ENCODE peak calls at places on chromosomes 3 and 15, in four cellular contexts. One of them, this sample, is unnamed.

GRCh38 chr3:196969001-196969659 is 497 bp upstream of the PIGZ start:
- DNase-seq in HL-60: peak
- DNase-seq in GM12878: no peak
- DNase-seq in K562: peak
- DNase-seq in this sample: peak

GRCh38 chr15:78930577-78931388 is 14.1 kb downstream of the CTSH start:
- DNase-seq in HL-60: no peak
- DNase-seq in K562: no peak
- DNase-seq in GM12878: no peak
- DNase-seq in this sample: no peak

GRCh38 chr15:43749690-43750345 is 3.6 kb downstream of the PDIA3 start:
- DNase-seq in K562: no peak
- DNase-seq in HL-60: no peak
- DNase-seq in GM12878: peak
- DNase-seq in this sample: no peak

GRCh38 chr3:42070089-42070885 is 20.9 kb upstream of the TRAK1 start:
- DNase-seq in K562: no peak
- DNase-seq in HL-60: no peak
- DNase-seq in GM12878: no peak
- DNase-seq in this sample: no peak

GRCh38 chr15:63930034-63930433 is 96.3 kb upstream of the HERC1 start:
- DNase-seq in GM12878: no peak
- DNase-seq in HL-60: no peak
- DNase-seq in K562: no peak
- DNase-seq in this sample: no peak

GRCh38 chr3:50321844-50322385 is 630 bp downstream of the HYAL2 start:
- DNase-seq in GM12878: no peak
- DNase-seq in K562: no peak
- DNase-seq in HL-60: peak
- DNase-seq in this sample: no peak

GRCh38 chr3:86814918-86815655 is 175.9 kb downstream of the VGLL3 start:
- DNase-seq in K562: no peak
- DNase-seq in GM12878: no peak
- DNase-seq in HL-60: no peak
- DNase-seq in this sample: no peak

GRCh38 chr3:124566701-124567100 is 163.6 kb upstream of the UMPS start:
- DNase-seq in GM12878: no peak
- DNase-seq in K562: no peak
- DNase-seq in HL-60: no peak
- DNase-seq in this sample: no peak

GRCh38 chr15:61892140-61892539 is 168.1 kb downstream of the VPS13C start:
- DNase-seq in K562: no peak
- DNase-seq in HL-60: no peak
- DNase-seq in GM12878: no peak
- DNase-seq in this sample: no peak

GRCh38 chr15:63672369-63672768 is 75.2 kb downstream of the FBXL22 start:
- DNase-seq in GM12878: no peak
- DNase-seq in HL-60: no peak
- DNase-seq in K562: no peak
- DNase-seq in this sample: no peak

GRCh38 chr3:13480340-13481318 is 523 bp downstream of the HDAC11 start:
- DNase-seq in K562: no peak
- DNase-seq in GM12878: no peak
- DNase-seq in HL-60: no peak
- DNase-seq in this sample: no peak

GRCh38 chr3:30553641-30554316 is 52.6 kb upstream of the TGFBR2 start:
- DNase-seq in K562: no peak
- DNase-seq in HL-60: no peak
- DNase-seq in GM12878: no peak
- DNase-seq in this sample: no peak

GRCh38 chr15:101092186-101092866 is 159.5 kb downstream of the CHSY1 start:
- DNase-seq in GM12878: no peak
- DNase-seq in K562: no peak
- DNase-seq in HL-60: no peak
- DNase-seq in this sample: no peak

GRCh38 chr3:186526256-186526606 is 17.9 kb downstream of the CRYGS start:
- DNase-seq in K562: no peak
- DNase-seq in HL-60: no peak
- DNase-seq in GM12878: no peak
- DNase-seq in this sample: no peak

GRCh38 chr3:15206662-15207576 is 873 bp downstream of the CAPN7 start:
- DNase-seq in GM12878: no peak
- DNase-seq in HL-60: peak
- DNase-seq in K562: no peak
- DNase-seq in this sample: no peak

GRCh38 chr3:193563999-193564398 is 9.3 kb upstream of the ATP13A4 start:
- DNase-seq in GM12878: no peak
- DNase-seq in HL-60: no peak
- DNase-seq in K562: no peak
- DNase-seq in this sample: no peak

GRCh38 chr3:47245271-47245670 is 37.3 kb downstream of the KIF9 start:
- DNase-seq in GM12878: no peak
- DNase-seq in HL-60: no peak
- DNase-seq in K562: no peak
- DNase-seq in this sample: no peak

GRCh38 chr3:61637088-61638051 is 76.0 kb downstream of the PTPRG start:
- DNase-seq in HL-60: no peak
- DNase-seq in GM12878: peak
- DNase-seq in K562: no peak
- DNase-seq in this sample: peak

GRCh38 chr15:38069001-38069400 is 134.6 kb downstream of the TMCO5A start:
- DNase-seq in GM12878: peak
- DNase-seq in K562: no peak
- DNase-seq in HL-60: no peak
- DNase-seq in this sample: peak

GRCh38 chr3:127694467-127695215 is 21.9 kb downstream of the ABTB1 start:
- DNase-seq in GM12878: no peak
- DNase-seq in HL-60: no peak
- DNase-seq in K562: no peak
- DNase-seq in this sample: no peak

GRCh38 chr3:117557469-117557868 is 847.9 kb downstream of the TUSC7 start:
- DNase-seq in GM12878: no peak
- DNase-seq in HL-60: no peak
- DNase-seq in K562: no peak
- DNase-seq in this sample: no peak

GRCh38 chr15:23467110-23467600 is 20.1 kb upstream of the GOLGA6L2 start:
- DNase-seq in HL-60: no peak
- DNase-seq in GM12878: no peak
- DNase-seq in K562: peak
- DNase-seq in this sample: peak
- TF ChIP-seq SPI1 in HL-60: no peak
- TF ChIP-seq SPI1 in GM12878: no peak
- TF ChIP-seq SPI1 in K562: no peak
- TF ChIP-seq SPI1 in this sample: no peak

GRCh38 chr15:66505818-66506217 is 692 bp downstream of the ZWILCH start:
- DNase-seq in K562: no peak
- DNase-seq in GM12878: no peak
- DNase-seq in HL-60: no peak
- DNase-seq in this sample: no peak

GRCh38 chr15:66505430-66505811 is 295 bp downstream of the ZWILCH start:
- DNase-seq in K562: no peak
- DNase-seq in HL-60: no peak
- DNase-seq in GM12878: no peak
- DNase-seq in this sample: no peak

GRCh38 chr15:66502491-66502890 is 2.2 kb downstream of the RPL4 start:
- DNase-seq in K562: no peak
- DNase-seq in GM12878: no peak
- DNase-seq in HL-60: no peak
- DNase-seq in this sample: no peak

GRCh38 chr15:66504563-66505429 is at the start of the genes RPL4 and ZWILCH:
- DNase-seq in K562: peak
- DNase-seq in HL-60: peak
- DNase-seq in GM12878: peak
- DNase-seq in this sample: peak

DNA sequence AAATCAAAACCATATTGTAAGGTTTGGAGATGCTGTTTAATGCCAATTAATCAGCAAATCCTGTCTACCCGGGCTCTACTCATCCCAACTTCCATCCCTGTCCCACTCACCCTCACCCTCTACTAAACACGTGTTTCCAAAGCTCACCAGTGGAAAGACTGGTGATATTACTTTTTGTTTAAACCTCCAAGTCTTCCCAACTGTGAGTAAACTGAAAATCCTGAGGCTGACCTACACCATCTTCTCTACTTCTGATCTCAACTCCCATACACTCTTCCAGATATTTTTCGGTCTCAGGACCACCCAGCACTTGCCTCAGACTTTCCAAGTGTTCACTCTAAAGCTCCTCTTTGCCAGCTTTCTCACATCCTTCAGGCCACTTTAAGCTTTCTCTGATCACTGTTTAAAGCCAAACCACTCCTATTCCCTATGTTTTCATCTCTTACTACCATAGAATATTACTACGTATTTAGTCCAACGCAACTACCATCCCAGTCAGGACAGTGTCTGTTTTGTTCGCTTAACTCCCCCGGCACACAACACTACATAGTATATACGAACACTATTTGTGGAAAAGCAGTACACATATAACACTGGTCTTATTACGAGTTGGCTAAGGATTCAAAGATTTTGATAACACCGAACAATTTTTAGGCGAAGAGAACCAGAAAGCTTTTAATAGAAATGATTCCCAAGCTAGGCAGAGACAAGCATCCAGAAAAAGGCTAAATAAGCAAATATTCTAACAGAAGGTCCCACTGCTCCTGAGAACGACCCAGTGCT is 684 bp downstream of the RPL4 start:
- DNase-seq in K562: peak
- DNase-seq in GM12878: no peak
- DNase-seq in HL-60: no peak
- DNase-seq in this sample: no peak
- TF ChIP-seq POLR2AphosphoS5 in K562: no peak
- TF ChIP-seq POLR2AphosphoS5 in GM12878: no peak
- TF ChIP-seq POLR2AphosphoS5 in HL-60: no peak
- TF ChIP-seq POLR2AphosphoS5 in this sample: no peak

GRCh38 chr3:23263796-23264195 is 60.7 kb downstream of the UBE2E2 start:
- DNase-seq in HL-60: no peak
- DNase-seq in GM12878: no peak
- DNase-seq in K562: no peak
- DNase-seq in this sample: no peak
- TF ChIP-seq SPI1 in HL-60: no peak
- TF ChIP-seq SPI1 in GM12878: no peak
- TF ChIP-seq SPI1 in K562: no peak
- TF ChIP-seq SPI1 in this sample: no peak

GRCh38 chr3:48990636-48991421 is 788 bp downstream of the P4HTM start:
- DNase-seq in GM12878: no peak
- DNase-seq in HL-60: peak
- DNase-seq in K562: no peak
- DNase-seq in this sample: no peak
- TF ChIP-seq POLR2AphosphoS5 in GM12878: no peak
- TF ChIP-seq POLR2AphosphoS5 in HL-60: peak
- TF ChIP-seq POLR2AphosphoS5 in K562: no peak
- TF ChIP-seq POLR2AphosphoS5 in this sample: no peak

GRCh38 chr3:159941043-159941994 is 47.3 kb upstream of the IL12A start:
- DNase-seq in K562: no peak
- DNase-seq in HL-60: no peak
- DNase-seq in GM12878: no peak
- DNase-seq in this sample: no peak
- TF ChIP-seq SPI1 in K562: no peak
- TF ChIP-seq SPI1 in HL-60: peak
- TF ChIP-seq SPI1 in GM12878: peak
- TF ChIP-seq SPI1 in this sample: peak

GRCh38 chr3:71579301-71579933 is 4.1 kb downstream of the FOXP1 start:
- DNase-seq in GM12878: no peak
- DNase-seq in HL-60: no peak
- DNase-seq in K562: no peak
- DNase-seq in this sample: no peak
- TF ChIP-seq POLR2AphosphoS5 in GM12878: no peak
- TF ChIP-seq POLR2AphosphoS5 in HL-60: no peak
- TF ChIP-seq POLR2AphosphoS5 in K562: no peak
- TF ChIP-seq POLR2AphosphoS5 in this sample: no peak

GRCh38 chr3:126126811-126127431 is 43.0 kb upstream of the SLC41A3 start:
- DNase-seq in HL-60: no peak
- DNase-seq in K562: no peak
- DNase-seq in GM12878: no peak
- DNase-seq in this sample: no peak
- TF ChIP-seq SPI1 in HL-60: no peak
- TF ChIP-seq SPI1 in K562: no peak
- TF ChIP-seq SPI1 in GM12878: no peak
- TF ChIP-seq SPI1 in this sample: no peak

DNA sequence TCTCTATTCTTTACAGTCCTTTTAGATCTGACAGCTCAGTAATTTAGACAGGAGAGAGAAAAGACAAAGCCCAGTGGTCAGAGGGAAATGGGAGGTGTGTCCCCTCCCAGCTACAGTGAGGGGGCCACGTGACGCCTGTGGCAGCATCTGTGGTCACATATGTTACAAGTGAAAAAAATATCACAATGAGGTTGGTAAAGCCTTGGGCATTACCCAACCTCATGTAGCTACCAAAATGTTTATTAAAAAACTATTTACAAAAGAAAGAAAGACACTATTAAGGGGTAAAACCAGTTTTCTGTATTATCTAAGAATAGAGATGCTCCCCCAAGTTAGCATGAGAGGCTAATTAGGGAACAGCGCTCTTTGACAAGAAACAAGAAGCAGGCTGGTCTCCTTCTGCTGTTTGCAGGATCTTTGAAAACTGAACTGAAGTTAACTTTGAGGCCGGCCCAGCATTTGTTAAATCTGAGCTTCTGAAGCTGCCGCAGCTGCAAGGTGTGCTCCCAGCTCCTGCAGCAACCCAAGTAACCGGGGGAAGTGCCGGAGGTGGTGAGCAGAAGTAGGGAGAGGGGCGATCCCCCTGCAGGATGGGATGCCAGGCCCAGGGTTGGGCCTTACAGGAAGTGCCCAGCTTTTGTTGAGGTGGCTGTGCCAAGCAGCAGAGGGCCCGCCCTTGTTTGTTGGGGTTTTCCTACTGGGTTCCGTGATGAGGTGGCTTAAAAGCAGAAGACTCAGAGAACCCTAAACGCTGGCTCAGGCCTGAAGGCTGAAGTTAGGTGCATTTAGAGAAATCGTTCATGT is 42.6 kb upstream of the PLCL2 start:
- DNase-seq in GM12878: peak
- DNase-seq in HL-60: peak
- DNase-seq in K562: no peak
- DNase-seq in this sample: peak
- TF ChIP-seq POLR2AphosphoS5 in GM12878: peak
- TF ChIP-seq POLR2AphosphoS5 in HL-60: peak
- TF ChIP-seq POLR2AphosphoS5 in K562: no peak
- TF ChIP-seq POLR2AphosphoS5 in this sample: no peak

This sample was measured in GM12891.